ENCODE peak calls at places on chromosome 15, in seven cellular contexts. Q is dermis microvascular lymphatic vessel endothelial cell; H is activated CD8-positive, alpha-beta memory T cell treated with anti-CD3 and anti-CD28 coated beads for 24 hours; K is fibroblast of villous mesenchyme; F is fibroblast of lung; C is heart right ventricle; I is brain pericyte. T is an unnamed sample.

GRCh38 chr15:101288905-101289513 is 6.0 kb downstream of the SNRPA1 start:
- DNase-seq in Q (peak; percentile 46), H (no peak), K (peak; percentile 68), F (no peak), C (no peak), I (no peak), T (peak; percentile 68)

GRCh38 chr15:51759557-51760070 is 8.2 kb downstream of the TMOD2 start:
- DNase-seq in Q (no peak), H (no peak), K (peak; percentile 89), F (peak; percentile 95), C (peak; percentile 27), I (peak; percentile 15), T (no peak)

GRCh38 chr15:75718326-75718725 is 5.7 kb upstream of the CSPG4 start:
- DNase-seq in Q (no peak), H (no peak), K (peak; percentile 80), F (peak; percentile 58), C (no peak), I (no peak), T (peak; percentile 54)

GRCh38 chr15:79078763-79079395 is 11.7 kb downstream of the RASGRF1 start:
- DNase-seq in Q (no peak), H (no peak), K (no peak), F (no peak), C (no peak), I (no peak), T (no peak)

GRCh38 chr15:25268166-25268565 is 170.7 kb downstream of the UBE3A start:
- DNase-seq in Q (no peak), H (no peak), K (no peak), F (no peak), C (no peak), I (no peak), T (peak; percentile 14)

GRCh38 chr15:43529587-43530345 is 12.4 kb downstream of the MAP1A start:
- DNase-seq in Q (no peak), H (no peak), K (no peak), F (no peak), C (no peak), I (no peak), T (peak; percentile 19)

GRCh38 chr15:92663250-92663951 is 7.8 kb upstream of the FAM174B start:
- DNase-seq in Q (no peak), H (peak; percentile 49), K (no peak), F (no peak), C (no peak), I (no peak), T (no peak)

GRCh38 chr15:66254364-66255292 is 1.1 kb upstream of the MEGF11 start:
- DNase-seq in Q (no peak), H (peak; percentile 59), K (no peak), F (no peak), C (no peak), I (no peak), T (no peak)

GRCh38 chr15:68479406-68479805 is 47.4 kb upstream of the ITGA11 start:
- DNase-seq in Q (no peak), H (no peak), K (peak; percentile 83), F (peak; percentile 97), C (no peak), I (no peak), T (no peak)

GRCh38 chr15:75712668-75713337 is at the start of gene CSPG4:
- DNase-seq in Q (no peak), H (no peak), K (peak; percentile 70), F (peak; percentile 81), C (peak; percentile 73), I (no peak), T (peak; percentile 47)

GRCh38 chr15:87322845-87323244 is 933.7 kb downstream of the NTRK3 start:
- DNase-seq in Q (no peak), H (no peak), K (no peak), F (no peak), C (no peak), I (no peak), T (no peak)

GRCh38 chr15:75637245-75638009 is 2.6 kb downstream of the IMP3 start:
- DNase-seq in Q (no peak), H (no peak), K (no peak), F (no peak), C (no peak), I (no peak), T (no peak)

T was measured in PC-3.